ENCODE peak calls at places on chromosomes 16 and 17, in five cellular contexts. P is dorsolateral prefrontal cortex, K is brain microvascular endothelial cell, N is stomach, J is transverse colon. Y is an unnamed sample.

GRCh38 chr16:50680907-50681885 is at the start of gene SNX20:
- DNase-seq in P (no peak), K (no peak), N (peak; percentile 43), J (peak; percentile 58), Y (no peak)

GRCh38 chr17:81518785-81519283 is 6.2 kb upstream of the ACTG1 start:
- DNase-seq in P (no peak), K (no peak), N (peak; percentile 70), J (peak; percentile 78), Y (no peak)

GRCh38 chr17:7782237-7782636 is 51.8 kb upstream of the KDM6B start:
- DNase-seq in P (no peak), K (peak; percentile 11), N (no peak), J (no peak), Y (peak; percentile 57)

GRCh38 chr17:71975998-71976649 is 144.7 kb upstream of the SOX9 start:
- DNase-seq in P (peak; percentile 53), K (peak; percentile 95), N (peak; percentile 53), J (peak; percentile 79), Y (peak; percentile 96)

GRCh38 chr16:72787519-72788268 is 260.2 kb downstream of the ZFHX3 start:
- DNase-seq in P (peak; percentile 49), K (peak; percentile 93), N (peak; percentile 77), J (peak; percentile 73), Y (peak; percentile 93)

GRCh38 chr16:13070268-13070667 is 168.9 kb downstream of the SHISA9 start:
- DNase-seq in P (peak; percentile 73), K (no peak), N (no peak), J (no peak), Y (no peak)

GRCh38 chr17:38898812-38899348 is 26.5 kb upstream of the LASP1NB start:
- DNase-seq in P (no peak), K (no peak), N (peak; percentile 50), J (peak; percentile 72), Y (peak; percentile 31)

GRCh38 chr17:28244446-28244845 is 74.6 kb upstream of the TMEM97 start:
- DNase-seq in P (no peak), K (no peak), N (no peak), J (no peak), Y (no peak)

GRCh38 chr17:22268912-22269220 is 576.5 kb downstream of the KCNJ18 start:
- DNase-seq in P (no peak), K (no peak), N (peak; percentile 10), J (no peak), Y (no peak)

GRCh38 chr16:28610595-28611270 is 889 bp upstream of the SULT1A1 start:
- DNase-seq in P (no peak), K (no peak), N (peak; percentile 26), J (peak; percentile 45), Y (no peak)

GRCh38 chr16:57184113-57184512 is 1.7 kb downstream of the PSME3IP1 start:
- DNase-seq in P (no peak), K (no peak), N (no peak), J (no peak), Y (no peak)

GRCh38 chr16:82657239-82657638 is 30.5 kb downstream of the CDH13 start:
- DNase-seq in P (no peak), K (peak; percentile 86), N (no peak), J (no peak), Y (peak; percentile 66)

GRCh38 chr17:48562934-48563333 is 15.2 kb downstream of the HOXB4 start:
- DNase-seq in P (no peak), K (no peak), N (no peak), J (no peak), Y (no peak)

GRCh38 chr17:48563385-48563838 is 14.7 kb downstream of the HOXB4 start:
- DNase-seq in P (no peak), K (no peak), N (no peak), J (no peak), Y (no peak)

GRCh38 chr17:48565024-48565558 is 13.1 kb downstream of the HOXB4 start:
- DNase-seq in P (no peak), K (no peak), N (no peak), J (no peak), Y (no peak)

GRCh38 chr17:48563867-48564199 is 14.3 kb downstream of the HOXB4 start:
- DNase-seq in P (no peak), K (no peak), N (no peak), J (no peak), Y (no peak)

DNA sequence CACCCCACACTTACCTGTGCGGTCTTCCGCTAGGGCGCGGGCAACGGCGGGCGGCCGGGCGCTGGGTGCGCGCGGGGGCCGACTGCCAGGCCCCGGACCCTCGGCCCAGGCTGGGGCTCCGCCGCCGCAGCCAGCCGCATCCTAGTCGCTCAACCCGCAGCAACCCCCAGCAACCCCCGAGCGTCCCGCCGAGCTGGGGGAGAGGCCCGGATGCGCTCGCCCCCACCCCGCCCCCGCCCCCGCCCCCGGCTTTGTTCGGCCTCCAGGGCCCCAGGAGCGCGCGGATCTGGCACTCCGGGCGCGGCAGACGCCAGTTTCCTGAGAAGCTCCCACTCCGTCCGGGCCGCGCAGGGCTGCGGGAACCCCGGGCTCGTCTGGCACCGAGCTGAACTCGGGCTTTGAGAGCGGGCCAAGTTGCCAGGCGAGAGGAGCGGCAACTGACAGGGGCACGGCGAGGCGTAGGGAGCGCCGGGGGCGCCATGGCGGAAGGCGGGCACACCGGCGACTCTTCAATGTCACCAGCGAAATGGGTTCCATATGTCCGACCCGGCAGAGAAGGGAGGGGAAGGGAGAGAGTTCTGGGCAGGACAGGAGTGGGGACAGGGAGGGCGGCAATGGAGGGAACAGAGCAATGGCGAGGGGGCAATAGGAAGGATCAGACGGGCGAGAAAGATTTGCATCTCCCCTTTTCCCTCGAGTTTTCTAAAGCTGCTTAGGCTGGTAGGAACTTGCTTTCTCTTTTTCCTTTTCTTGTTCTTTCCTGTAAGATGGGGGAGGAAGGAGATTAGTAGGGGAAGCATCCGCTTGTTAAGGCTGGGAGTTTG is 13.7 kb downstream of the HOXB4 start:
- DNase-seq in P (no peak), K (no peak), N (no peak), J (no peak), Y (no peak)
- H3K4me3 ChIP-seq in P (no peak overlapping the region), K (peak overlapping the region; percentile 50), N (peak overlapping the region; percentile 47), J (peak overlapping the region; percentile 23), Y (peak overlapping the region; percentile 48)

DNA sequence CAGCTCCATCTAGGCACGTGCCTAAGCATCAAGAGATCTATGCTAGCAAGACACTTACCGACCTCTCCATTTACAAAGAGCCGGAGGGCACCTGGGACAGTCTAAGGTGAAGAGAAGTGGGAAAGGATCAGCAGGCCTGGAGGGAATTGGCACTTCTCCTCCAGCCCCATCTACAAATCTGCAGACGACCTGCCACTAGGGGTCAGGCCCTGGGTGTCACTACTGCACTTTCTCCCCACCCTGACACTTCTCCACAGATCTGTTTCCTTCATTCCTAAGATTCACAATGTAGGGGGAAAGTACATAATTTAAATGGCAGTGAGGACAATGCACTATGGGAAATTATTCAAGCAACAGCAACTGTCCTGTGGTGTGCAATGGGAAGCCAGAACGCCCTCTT is 8.1 kb downstream of the MKS1 start:
- DNase-seq in P (no peak), K (no peak), N (no peak), J (no peak), Y (no peak)
- TF ChIP-seq CTCF in P (no peak), K (peak; percentile 33), N (no peak), J (no peak), Y (peak; percentile 1)

DNA sequence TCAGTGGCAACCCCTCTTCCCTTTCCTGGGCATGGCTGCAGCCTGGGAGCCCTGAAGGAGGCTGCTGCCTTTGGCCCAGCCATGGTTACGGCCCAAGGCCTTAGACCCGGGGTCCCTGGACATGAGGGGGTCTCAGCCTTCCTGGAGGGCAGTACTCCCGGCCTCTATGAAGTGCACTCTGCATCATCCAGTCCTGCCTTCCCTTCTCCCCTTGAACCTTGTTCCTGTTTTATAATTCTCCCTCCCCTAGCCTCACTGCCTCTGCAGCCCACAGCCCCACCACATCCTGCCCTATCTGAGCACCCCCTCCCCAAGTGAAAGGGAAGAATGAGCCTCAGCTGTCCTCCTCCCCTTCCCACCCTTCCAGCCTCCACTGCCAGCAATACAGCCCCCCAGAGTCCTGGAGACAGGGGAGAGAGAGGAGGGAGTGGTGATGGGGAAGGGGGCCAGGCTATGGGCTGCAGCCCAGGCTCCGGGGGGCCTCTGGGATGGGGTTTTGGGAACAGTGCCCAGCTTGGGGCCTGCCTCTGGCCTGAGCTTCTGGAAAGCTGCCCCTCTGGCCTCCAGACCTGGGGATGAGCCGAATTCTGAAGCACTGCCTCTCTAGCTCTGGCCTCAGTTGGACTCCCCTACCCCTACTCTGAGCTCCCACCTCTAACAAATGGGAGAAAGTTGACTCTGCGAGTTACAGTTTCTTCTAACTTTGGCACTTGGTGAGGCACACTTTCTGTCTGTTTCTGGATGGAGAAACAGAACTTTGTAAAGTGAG is 7.6 kb downstream of the CCR7 start:
- DNase-seq in P (no peak), K (no peak), N (peak; percentile 20), J (no peak), Y (no peak)
- H3K4me3 ChIP-seq in P (no peak overlapping the region), K (no peak overlapping the region), N (no peak overlapping the region), J (no peak overlapping the region), Y (no peak overlapping the region)

GRCh38 chr17:66076546-66077190 is 115.3 kb downstream of the CEP112 start:
- DNase-seq in P (no peak), K (peak; percentile 4), N (no peak), J (no peak), Y (no peak)
- TF ChIP-seq CTCF in P (no peak), K (no peak), N (no peak), J (no peak), Y (no peak)

GRCh38 chr16:17270111-17270510 is 200.6 kb downstream of the XYLT1 start:
- DNase-seq in P (no peak), K (no peak), N (no peak), J (no peak), Y (no peak)
- H3K4me3 ChIP-seq in P (no peak overlapping the region), K (no peak overlapping the region), N (no peak overlapping the region), J (no peak overlapping the region), Y (no peak overlapping the region)

GRCh38 chr17:79790805-79791353 is 6.0 kb downstream of the CBX8 start:
- DNase-seq in P (no peak), K (no peak), N (no peak), J (no peak), Y (no peak)

GRCh38 chr17:79788989-79789942 is 7.6 kb downstream of the CBX8 start:
- DNase-seq in P (no peak), K (no peak), N (no peak), J (no peak), Y (no peak)

GRCh38 chr17:79788455-79788854 is 8.4 kb downstream of the CBX8 start:
- DNase-seq in P (no peak), K (no peak), N (no peak), J (no peak), Y (no peak)

GRCh38 chr17:79791354-79792123 is 5.3 kb downstream of the CBX8 start:
- DNase-seq in P (no peak), K (no peak), N (no peak), J (no peak), Y (no peak)

GRCh38 chr17:79789943-79790804 is 6.7 kb downstream of the CBX8 start:
- DNase-seq in P (no peak), K (no peak), N (no peak), J (peak; percentile 50), Y (no peak)
- TF ChIP-seq CTCF in P (peak; percentile 67), K (peak; percentile 41), N (no peak), J (peak; percentile 81), Y (peak; percentile 5)

DNA sequence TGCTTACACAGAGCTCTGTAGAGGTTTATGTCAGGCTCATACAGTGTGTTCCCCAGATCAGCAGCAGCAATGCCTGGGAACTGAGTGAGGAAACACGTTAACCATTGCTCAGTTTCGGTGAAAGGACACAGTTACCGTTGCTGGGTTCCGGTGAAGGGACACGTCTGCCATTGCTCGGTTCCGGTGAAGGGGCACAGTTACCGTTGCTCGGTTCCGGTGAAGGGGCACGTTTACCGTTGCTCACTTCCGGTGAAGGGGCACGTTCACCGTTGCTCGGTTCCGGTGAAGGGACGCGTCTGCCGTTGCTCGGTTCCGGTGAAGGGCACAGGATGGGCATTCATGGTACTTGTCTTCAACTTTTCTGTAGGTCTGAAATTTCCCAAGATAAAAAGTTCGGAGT is 81.7 kb downstream of the MRM3 start:
- DNase-seq in P (no peak), K (no peak), N (no peak), J (no peak), Y (no peak)
- H3K4me3 ChIP-seq in P (no peak overlapping the region), K (no peak overlapping the region), N (no peak overlapping the region), J (no peak overlapping the region), Y (no peak overlapping the region)

Y was measured in fibroblast of pulmonary artery.